ENCODE peak calls at places on chromosomes 7 and 10, in five cellular contexts. S, G, O, F and U are unnamed samples.

GRCh38 chr7:140506788-140507464 is 27.6 kb upstream of the MKRN1 start:
- DNase-seq in S (no peak), F (no peak), O (no peak), G (peak; percentile 50), U (peak; percentile 29)

GRCh38 chr7:101882595-101883564 is 65.5 kb downstream of the CUX1 start:
- DNase-seq in F (peak; percentile 79), G (peak; percentile 82), O (no peak), S (no peak), U (peak; percentile 65)

GRCh38 chr7:24227068-24227467 is 56.9 kb upstream of the NPY start:
- DNase-seq in O (no peak), F (no peak), G (no peak), S (no peak), U (no peak)

GRCh38 chr10:26804418-26805393 is 56.1 kb downstream of the ABI1 start:
- DNase-seq in G (no peak), O (no peak), S (no peak), F (no peak), U (no peak)

GRCh38 chr7:77393261-77393660 is 22.9 kb downstream of the GSAP start:
- DNase-seq in S (no peak), O (no peak), G (no peak), F (no peak), U (no peak)

GRCh38 chr7:151717415-151717814 is 159.5 kb downstream of the PRKAG2 start:
- DNase-seq in G (peak; percentile 58), O (no peak), S (no peak), F (no peak), U (no peak)

GRCh38 chr10:58158806-58159205 is 108.9 kb downstream of the IPMK start:
- DNase-seq in S (no peak), F (no peak), O (no peak), G (no peak), U (no peak)

GRCh38 chr7:151847681-151848081 is 29.2 kb downstream of the PRKAG2 start:
- DNase-seq in F (no peak), G (no peak), O (no peak), S (no peak), U (no peak)

GRCh38 chr10:1938317-1938716 is 201.0 kb upstream of the ADARB2 start:
- DNase-seq in G (no peak), F (no peak), S (no peak), O (no peak), U (no peak)